ENCODE peak calls at places on chromosomes 4 and X, in ten cellular contexts. One of them, this sample, is unnamed.
A peak's percentile ranks its signal among the peaks of the same experiment; 100 is the strongest.

GRCh38 chrX:108070891-108071290 is 20.5 kb downstream of the PSMD10 start:
- DNase-seq in activated CD4-positive, alpha-beta T cell treated with anti-CD3 and anti-CD28 coated beads for 36 hours: no peak
- DNase-seq in AG09309: peak; percentile 1
- DNase-seq in choroid plexus epithelial cell: peak; percentile 70
- DNase-seq in activated gamma-delta T cell treated with Interleukin-2 at 50 U/mL for 16 hours: no peak
- DNase-seq in HCT116: no peak
- DNase-seq in hypothalamus: no peak
- DNase-seq in mammary epithelial cell: peak; percentile 89
- DNase-seq in cardiac muscle cell: peak; percentile 38
- DNase-seq in activated naive CD4-positive, alpha-beta T cell treated with Interleukin-2 at 50 U/mL for 16 hours: no peak
- DNase-seq in this sample: no peak

GRCh38 chr4:156949373-156949814 is 22.2 kb downstream of the PDGFC start:
- DNase-seq in activated CD4-positive, alpha-beta T cell treated with anti-CD3 and anti-CD28 coated beads for 36 hours: no peak
- DNase-seq in AG09309: no peak
- DNase-seq in choroid plexus epithelial cell: peak; percentile 90
- DNase-seq in activated gamma-delta T cell treated with Interleukin-2 at 50 U/mL for 16 hours: no peak
- DNase-seq in HCT116: no peak
- DNase-seq in hypothalamus: no peak
- DNase-seq in mammary epithelial cell: peak; percentile 86
- DNase-seq in cardiac muscle cell: peak; percentile 79
- DNase-seq in activated naive CD4-positive, alpha-beta T cell treated with Interleukin-2 at 50 U/mL for 16 hours: no peak
- DNase-seq in this sample: peak; percentile 61

GRCh38 chrX:67555578-67556203 is 11.9 kb downstream of the AR start:
- DNase-seq in activated CD4-positive, alpha-beta T cell treated with anti-CD3 and anti-CD28 coated beads for 36 hours: peak; percentile 28
- DNase-seq in AG09309: no peak
- DNase-seq in choroid plexus epithelial cell: peak; percentile 51
- DNase-seq in activated gamma-delta T cell treated with Interleukin-2 at 50 U/mL for 16 hours: no peak
- DNase-seq in HCT116: no peak
- DNase-seq in hypothalamus: no peak
- DNase-seq in mammary epithelial cell: peak; percentile 15
- DNase-seq in cardiac muscle cell: peak; percentile 64
- DNase-seq in activated naive CD4-positive, alpha-beta T cell treated with Interleukin-2 at 50 U/mL for 16 hours: no peak
- DNase-seq in this sample: no peak

GRCh38 chr4:119748853-119749252 is 120.2 kb upstream of the PDE5A start:
- DNase-seq in activated CD4-positive, alpha-beta T cell treated with anti-CD3 and anti-CD28 coated beads for 36 hours: no peak
- DNase-seq in AG09309: peak; percentile 73
- DNase-seq in choroid plexus epithelial cell: no peak
- DNase-seq in activated gamma-delta T cell treated with Interleukin-2 at 50 U/mL for 16 hours: no peak
- DNase-seq in HCT116: no peak
- DNase-seq in hypothalamus: no peak
- DNase-seq in mammary epithelial cell: no peak
- DNase-seq in cardiac muscle cell: no peak
- DNase-seq in activated naive CD4-positive, alpha-beta T cell treated with Interleukin-2 at 50 U/mL for 16 hours: no peak
- DNase-seq in this sample: no peak

GRCh38 chr4:165461176-165461835 is 82.5 kb downstream of the CPE start:
- DNase-seq in activated CD4-positive, alpha-beta T cell treated with anti-CD3 and anti-CD28 coated beads for 36 hours: no peak
- DNase-seq in AG09309: peak; percentile 52
- DNase-seq in choroid plexus epithelial cell: peak; percentile 60
- DNase-seq in activated gamma-delta T cell treated with Interleukin-2 at 50 U/mL for 16 hours: no peak
- DNase-seq in HCT116: no peak
- DNase-seq in hypothalamus: no peak
- DNase-seq in mammary epithelial cell: no peak
- DNase-seq in cardiac muscle cell: peak; percentile 89
- DNase-seq in activated naive CD4-positive, alpha-beta T cell treated with Interleukin-2 at 50 U/mL for 16 hours: no peak
- DNase-seq in this sample: peak; percentile 51

GRCh38 chr4:111797455-111798163 is 347.6 kb upstream of the FAM241A start:
- DNase-seq in activated CD4-positive, alpha-beta T cell treated with anti-CD3 and anti-CD28 coated beads for 36 hours: no peak
- DNase-seq in AG09309: no peak
- DNase-seq in choroid plexus epithelial cell: no peak
- DNase-seq in activated gamma-delta T cell treated with Interleukin-2 at 50 U/mL for 16 hours: no peak
- DNase-seq in HCT116: no peak
- DNase-seq in hypothalamus: no peak
- DNase-seq in mammary epithelial cell: no peak
- DNase-seq in cardiac muscle cell: no peak
- DNase-seq in activated naive CD4-positive, alpha-beta T cell treated with Interleukin-2 at 50 U/mL for 16 hours: no peak
- DNase-seq in this sample: no peak

GRCh38 chrX:21528076-21528475 is 130.1 kb downstream of the KLHL34 start:
- DNase-seq in activated CD4-positive, alpha-beta T cell treated with anti-CD3 and anti-CD28 coated beads for 36 hours: no peak
- DNase-seq in AG09309: no peak
- DNase-seq in choroid plexus epithelial cell: peak; percentile 20
- DNase-seq in activated gamma-delta T cell treated with Interleukin-2 at 50 U/mL for 16 hours: no peak
- DNase-seq in HCT116: no peak
- DNase-seq in hypothalamus: no peak
- DNase-seq in mammary epithelial cell: no peak
- DNase-seq in cardiac muscle cell: no peak
- DNase-seq in activated naive CD4-positive, alpha-beta T cell treated with Interleukin-2 at 50 U/mL for 16 hours: no peak
- DNase-seq in this sample: peak; percentile 11

GRCh38 chrX:13506574-13506973 is 62.8 kb upstream of the EGFL6 start:
- DNase-seq in activated CD4-positive, alpha-beta T cell treated with anti-CD3 and anti-CD28 coated beads for 36 hours: peak; percentile 71
- DNase-seq in AG09309: peak; percentile 11
- DNase-seq in choroid plexus epithelial cell: peak; percentile 69
- DNase-seq in activated gamma-delta T cell treated with Interleukin-2 at 50 U/mL for 16 hours: peak; percentile 42
- DNase-seq in HCT116: peak; percentile 28
- DNase-seq in hypothalamus: peak; percentile 10
- DNase-seq in mammary epithelial cell: peak; percentile 18
- DNase-seq in cardiac muscle cell: peak; percentile 68
- DNase-seq in activated naive CD4-positive, alpha-beta T cell treated with Interleukin-2 at 50 U/mL for 16 hours: peak; percentile 43
- DNase-seq in this sample: no peak

GRCh38 chr4:81854406-81854805 is 382.7 kb upstream of the RASGEF1B start:
- DNase-seq in activated CD4-positive, alpha-beta T cell treated with anti-CD3 and anti-CD28 coated beads for 36 hours: no peak
- DNase-seq in AG09309: no peak
- DNase-seq in choroid plexus epithelial cell: no peak
- DNase-seq in activated gamma-delta T cell treated with Interleukin-2 at 50 U/mL for 16 hours: no peak
- DNase-seq in HCT116: no peak
- DNase-seq in hypothalamus: no peak
- DNase-seq in mammary epithelial cell: no peak
- DNase-seq in cardiac muscle cell: no peak
- DNase-seq in activated naive CD4-positive, alpha-beta T cell treated with Interleukin-2 at 50 U/mL for 16 hours: no peak
- DNase-seq in this sample: no peak

This sample was measured in BJ.